ENCODE peak calls at places on chromosomes 16 and 17, in nine cellular contexts. One of them, this sample, is unnamed.

GRCh38 chr17:2070241-2071023 is 15.5 kb downstream of the HIC1 start:
- DNase-seq in activated CD4-positive, CD25-positive, alpha-beta regulatory T cell: peak; percentile 46
- DNase-seq in pons: no peak
- DNase-seq in pancreas: peak; percentile 76
- DNase-seq in CD4-positive, alpha-beta T cell: no peak
- DNase-seq in cardiac muscle cell: no peak
- DNase-seq in activated CD4-positive, alpha-beta T cell treated with anti-CD3 and anti-CD28 coated beads, Interleukin-2, amount 50 U/mL, for 1 hour: no peak
- DNase-seq in foreskin fibroblast: no peak
- DNase-seq in amniotic stem cell: no peak
- DNase-seq in this sample: no peak

GRCh38 chr16:24580665-24581064 is 41.3 kb downstream of the RBBP6 start:
- DNase-seq in activated CD4-positive, CD25-positive, alpha-beta regulatory T cell: no peak
- DNase-seq in pons: peak; percentile 26
- DNase-seq in pancreas: no peak
- DNase-seq in CD4-positive, alpha-beta T cell: no peak
- DNase-seq in cardiac muscle cell: no peak
- DNase-seq in activated CD4-positive, alpha-beta T cell treated with anti-CD3 and anti-CD28 coated beads, Interleukin-2, amount 50 U/mL, for 1 hour: no peak
- DNase-seq in foreskin fibroblast: peak; percentile 26
- DNase-seq in amniotic stem cell: peak; percentile 47
- DNase-seq in this sample: peak; percentile 46

GRCh38 chr16:3595521-3596021 is 15.8 kb downstream of the SLX4 start:
- DNase-seq in activated CD4-positive, CD25-positive, alpha-beta regulatory T cell: no peak
- DNase-seq in pons: no peak
- DNase-seq in pancreas: no peak
- DNase-seq in CD4-positive, alpha-beta T cell: no peak
- DNase-seq in cardiac muscle cell: no peak
- DNase-seq in activated CD4-positive, alpha-beta T cell treated with anti-CD3 and anti-CD28 coated beads, Interleukin-2, amount 50 U/mL, for 1 hour: no peak
- DNase-seq in foreskin fibroblast: no peak
- DNase-seq in amniotic stem cell: no peak
- DNase-seq in this sample: no peak

GRCh38 chr17:7351665-7352558 is at the start of gene KCTD11:
- DNase-seq in activated CD4-positive, CD25-positive, alpha-beta regulatory T cell: peak; percentile 57
- DNase-seq in pons: peak; percentile 85
- DNase-seq in pancreas: peak; percentile 97
- DNase-seq in CD4-positive, alpha-beta T cell: peak; percentile 45
- DNase-seq in cardiac muscle cell: peak; percentile 94
- DNase-seq in activated CD4-positive, alpha-beta T cell treated with anti-CD3 and anti-CD28 coated beads, Interleukin-2, amount 50 U/mL, for 1 hour: peak; percentile 68
- DNase-seq in foreskin fibroblast: peak; percentile 91
- DNase-seq in amniotic stem cell: peak; percentile 81
- DNase-seq in this sample: peak; percentile 87

GRCh38 chr17:47789611-47790520 is 31.7 kb downstream of the OSBPL7 start:
- DNase-seq in activated CD4-positive, CD25-positive, alpha-beta regulatory T cell: peak; percentile 16
- DNase-seq in pons: peak; percentile 15
- DNase-seq in pancreas: peak; percentile 90
- DNase-seq in CD4-positive, alpha-beta T cell: peak; percentile 17
- DNase-seq in cardiac muscle cell: peak; percentile 75
- DNase-seq in activated CD4-positive, alpha-beta T cell treated with anti-CD3 and anti-CD28 coated beads, Interleukin-2, amount 50 U/mL, for 1 hour: peak; percentile 38
- DNase-seq in foreskin fibroblast: peak; percentile 38
- DNase-seq in amniotic stem cell: peak; percentile 21
- DNase-seq in this sample: peak; percentile 12

GRCh38 chr16:87570938-87571867 is 31.1 kb upstream of the JPH3 start:
- DNase-seq in activated CD4-positive, CD25-positive, alpha-beta regulatory T cell: no peak
- DNase-seq in pons: peak; percentile 49
- DNase-seq in pancreas: peak; percentile 83
- DNase-seq in CD4-positive, alpha-beta T cell: no peak
- DNase-seq in cardiac muscle cell: peak; percentile 69
- DNase-seq in activated CD4-positive, alpha-beta T cell treated with anti-CD3 and anti-CD28 coated beads, Interleukin-2, amount 50 U/mL, for 1 hour: peak; percentile 7
- DNase-seq in foreskin fibroblast: peak; percentile 48
- DNase-seq in amniotic stem cell: no peak
- DNase-seq in this sample: peak; percentile 45

GRCh38 chr17:42950044-42950783 is 14.0 kb downstream of the AARSD1 start:
- DNase-seq in activated CD4-positive, CD25-positive, alpha-beta regulatory T cell: no peak
- DNase-seq in pons: no peak
- DNase-seq in pancreas: no peak
- DNase-seq in CD4-positive, alpha-beta T cell: no peak
- DNase-seq in cardiac muscle cell: no peak
- DNase-seq in activated CD4-positive, alpha-beta T cell treated with anti-CD3 and anti-CD28 coated beads, Interleukin-2, amount 50 U/mL, for 1 hour: no peak
- DNase-seq in foreskin fibroblast: no peak
- DNase-seq in amniotic stem cell: no peak
- DNase-seq in this sample: no peak

GRCh38 chr17:11296994-11297393 is 56.0 kb downstream of the SHISA6 start:
- DNase-seq in activated CD4-positive, CD25-positive, alpha-beta regulatory T cell: no peak
- DNase-seq in pons: no peak
- DNase-seq in pancreas: no peak
- DNase-seq in CD4-positive, alpha-beta T cell: no peak
- DNase-seq in cardiac muscle cell: peak; percentile 6
- DNase-seq in activated CD4-positive, alpha-beta T cell treated with anti-CD3 and anti-CD28 coated beads, Interleukin-2, amount 50 U/mL, for 1 hour: no peak
- DNase-seq in foreskin fibroblast: no peak
- DNase-seq in amniotic stem cell: no peak
- DNase-seq in this sample: no peak

GRCh38 chr17:82927311-82927660 is 87.5 kb upstream of the ZNF750 start:
- DNase-seq in activated CD4-positive, CD25-positive, alpha-beta regulatory T cell: no peak
- DNase-seq in pons: no peak
- DNase-seq in pancreas: no peak
- DNase-seq in CD4-positive, alpha-beta T cell: no peak
- DNase-seq in cardiac muscle cell: no peak
- DNase-seq in activated CD4-positive, alpha-beta T cell treated with anti-CD3 and anti-CD28 coated beads, Interleukin-2, amount 50 U/mL, for 1 hour: no peak
- DNase-seq in foreskin fibroblast: no peak
- DNase-seq in amniotic stem cell: no peak
- DNase-seq in this sample: no peak

GRCh38 chr16:68470461-68471150 is 22.3 kb upstream of the SMPD3 start:
- DNase-seq in activated CD4-positive, CD25-positive, alpha-beta regulatory T cell: no peak
- DNase-seq in pons: peak; percentile 90
- DNase-seq in pancreas: no peak
- DNase-seq in CD4-positive, alpha-beta T cell: no peak
- DNase-seq in cardiac muscle cell: no peak
- DNase-seq in activated CD4-positive, alpha-beta T cell treated with anti-CD3 and anti-CD28 coated beads, Interleukin-2, amount 50 U/mL, for 1 hour: no peak
- DNase-seq in foreskin fibroblast: no peak
- DNase-seq in amniotic stem cell: no peak
- DNase-seq in this sample: peak; percentile 5

GRCh38 chr17:77857613-77858012 is 100.9 kb upstream of the TNRC6C start:
- DNase-seq in activated CD4-positive, CD25-positive, alpha-beta regulatory T cell: no peak
- DNase-seq in pons: no peak
- DNase-seq in pancreas: no peak
- DNase-seq in CD4-positive, alpha-beta T cell: no peak
- DNase-seq in cardiac muscle cell: no peak
- DNase-seq in activated CD4-positive, alpha-beta T cell treated with anti-CD3 and anti-CD28 coated beads, Interleukin-2, amount 50 U/mL, for 1 hour: no peak
- DNase-seq in foreskin fibroblast: no peak
- DNase-seq in amniotic stem cell: no peak
- DNase-seq in this sample: no peak

GRCh38 chr17:77496831-77497577 is 356.2 kb downstream of the SEC14L1 start:
- DNase-seq in activated CD4-positive, CD25-positive, alpha-beta regulatory T cell: no peak
- DNase-seq in pons: no peak
- DNase-seq in pancreas: no peak
- DNase-seq in CD4-positive, alpha-beta T cell: no peak
- DNase-seq in cardiac muscle cell: no peak
- DNase-seq in activated CD4-positive, alpha-beta T cell treated with anti-CD3 and anti-CD28 coated beads, Interleukin-2, amount 50 U/mL, for 1 hour: no peak
- DNase-seq in foreskin fibroblast: no peak
- DNase-seq in amniotic stem cell: no peak
- DNase-seq in this sample: no peak

GRCh38 chr17:48489781-48490180 is 41.0 kb downstream of the HOXB1 start:
- DNase-seq in activated CD4-positive, CD25-positive, alpha-beta regulatory T cell: no peak
- DNase-seq in pons: no peak
- DNase-seq in pancreas: no peak
- DNase-seq in CD4-positive, alpha-beta T cell: no peak
- DNase-seq in cardiac muscle cell: no peak
- DNase-seq in activated CD4-positive, alpha-beta T cell treated with anti-CD3 and anti-CD28 coated beads, Interleukin-2, amount 50 U/mL, for 1 hour: no peak
- DNase-seq in foreskin fibroblast: no peak
- DNase-seq in amniotic stem cell: no peak
- DNase-seq in this sample: no peak

GRCh38 chr16:87647431-87648185 is 45.3 kb downstream of the JPH3 start:
- DNase-seq in activated CD4-positive, CD25-positive, alpha-beta regulatory T cell: no peak
- DNase-seq in pons: no peak
- DNase-seq in pancreas: peak; percentile 49
- DNase-seq in CD4-positive, alpha-beta T cell: no peak
- DNase-seq in cardiac muscle cell: no peak
- DNase-seq in activated CD4-positive, alpha-beta T cell treated with anti-CD3 and anti-CD28 coated beads, Interleukin-2, amount 50 U/mL, for 1 hour: no peak
- DNase-seq in foreskin fibroblast: no peak
- DNase-seq in amniotic stem cell: no peak
- DNase-seq in this sample: no peak

GRCh38 chr17:12917401-12917800 is 100.4 kb downstream of the ELAC2 start:
- DNase-seq in activated CD4-positive, CD25-positive, alpha-beta regulatory T cell: no peak
- DNase-seq in pons: no peak
- DNase-seq in pancreas: no peak
- DNase-seq in CD4-positive, alpha-beta T cell: no peak
- DNase-seq in cardiac muscle cell: no peak
- DNase-seq in activated CD4-positive, alpha-beta T cell treated with anti-CD3 and anti-CD28 coated beads, Interleukin-2, amount 50 U/mL, for 1 hour: no peak
- DNase-seq in foreskin fibroblast: no peak
- DNase-seq in amniotic stem cell: no peak
- DNase-seq in this sample: no peak

GRCh38 chr16:67917852-67918236 is 13.8 kb downstream of the CTRL start:
- DNase-seq in activated CD4-positive, CD25-positive, alpha-beta regulatory T cell: no peak
- DNase-seq in pons: no peak
- DNase-seq in pancreas: no peak
- DNase-seq in CD4-positive, alpha-beta T cell: no peak
- DNase-seq in cardiac muscle cell: no peak
- DNase-seq in activated CD4-positive, alpha-beta T cell treated with anti-CD3 and anti-CD28 coated beads, Interleukin-2, amount 50 U/mL, for 1 hour: no peak
- DNase-seq in foreskin fibroblast: peak; percentile 82
- DNase-seq in amniotic stem cell: peak; percentile 82
- DNase-seq in this sample: no peak

GRCh38 chr16:19118938-19119431 is 5.2 kb downstream of the ITPRIPL2 start:
- DNase-seq in activated CD4-positive, CD25-positive, alpha-beta regulatory T cell: no peak
- DNase-seq in pons: peak; percentile 69
- DNase-seq in pancreas: no peak
- DNase-seq in CD4-positive, alpha-beta T cell: no peak
- DNase-seq in cardiac muscle cell: no peak
- DNase-seq in activated CD4-positive, alpha-beta T cell treated with anti-CD3 and anti-CD28 coated beads, Interleukin-2, amount 50 U/mL, for 1 hour: no peak
- DNase-seq in foreskin fibroblast: peak; percentile 87
- DNase-seq in amniotic stem cell: peak; percentile 84
- DNase-seq in this sample: no peak

GRCh38 chr16:67475051-67475450 is 5.9 kb downstream of the ATP6V0D1 start:
- DNase-seq in activated CD4-positive, CD25-positive, alpha-beta regulatory T cell: no peak
- DNase-seq in pons: peak; percentile 24
- DNase-seq in pancreas: no peak
- DNase-seq in CD4-positive, alpha-beta T cell: no peak
- DNase-seq in cardiac muscle cell: no peak
- DNase-seq in activated CD4-positive, alpha-beta T cell treated with anti-CD3 and anti-CD28 coated beads, Interleukin-2, amount 50 U/mL, for 1 hour: no peak
- DNase-seq in foreskin fibroblast: no peak
- DNase-seq in amniotic stem cell: no peak
- DNase-seq in this sample: no peak

GRCh38 chr17:57441270-57441600 is 184.9 kb downstream of the MSI2 start:
- DNase-seq in activated CD4-positive, CD25-positive, alpha-beta regulatory T cell: no peak
- DNase-seq in pons: peak; percentile 16
- DNase-seq in pancreas: no peak
- DNase-seq in CD4-positive, alpha-beta T cell: no peak
- DNase-seq in cardiac muscle cell: no peak
- DNase-seq in activated CD4-positive, alpha-beta T cell treated with anti-CD3 and anti-CD28 coated beads, Interleukin-2, amount 50 U/mL, for 1 hour: no peak
- DNase-seq in foreskin fibroblast: no peak
- DNase-seq in amniotic stem cell: no peak
- DNase-seq in this sample: no peak

This sample was measured in G401.